ENCODE peak calls at places on chromosomes 1 and 21, in four cellular contexts. I is K562, X is sigmoid colon, M is tibial nerve. S is an unnamed sample.

GRCh38 chr1:94803517-94804441 is 16.4 kb upstream of the SLC44A3 start:
- DNase-seq in X (peak; percentile 71), I (no peak), M (peak; percentile 30), S (no peak)

GRCh38 chr21:31576428-31576827 is 83.1 kb upstream of the SOD1 start:
- DNase-seq in M (no peak), X (no peak), I (no peak), S (no peak)

GRCh38 chr1:44406761-44407429 is 1.8 kb downstream of the RNF220 start:
- DNase-seq in M (no peak), X (no peak), I (no peak), S (no peak)

GRCh38 chr1:111234258-111234657 is 6.7 kb downstream of the CHI3L2 start:
- DNase-seq in X (no peak), M (no peak), I (no peak), S (no peak)

GRCh38 chr1:4565169-4565568 is 89.2 kb upstream of the AJAP1 start:
- DNase-seq in I (no peak), M (no peak), X (no peak), S (no peak)

GRCh38 chr1:108570128-108570527 is 10.2 kb downstream of the EEIG2 start:
- DNase-seq in M (no peak), I (peak; percentile 66), X (no peak), S (no peak)

GRCh38 chr1:244778356-244778755 is 57.1 kb upstream of the COX20 start:
- DNase-seq in M (no peak), X (no peak), I (no peak), S (no peak)

GRCh38 chr1:178263341-178263740 is 169.4 kb downstream of the RASAL2 start:
- DNase-seq in M (no peak), I (no peak), X (no peak), S (no peak)

GRCh38 chr1:195663549-195664280 is 944.5 kb downstream of the KCNT2 start:
- DNase-seq in X (no peak), I (peak; percentile 16), M (no peak), S (no peak)

GRCh38 chr1:156464335-156464734 is 36.2 kb downstream of the MEF2D start:
- DNase-seq in I (no peak), X (peak; percentile 68), M (no peak), S (no peak)

GRCh38 chr1:64167176-64167575 is 36.2 kb upstream of the UBE2U start:
- DNase-seq in M (no peak), I (no peak), X (no peak), S (no peak)

GRCh38 chr1:114178940-114179339 is 25.3 kb upstream of the SYT6 start:
- DNase-seq in X (no peak), M (no peak), I (no peak), S (no peak)

GRCh38 chr1:44594871-44595735 is 79.2 kb downstream of the TMEM53 start:
- DNase-seq in I (peak; percentile 84), M (peak; percentile 66), X (peak; percentile 82), S (peak; percentile 84)

GRCh38 chr1:234437423-234438171 is 41.4 kb downstream of the TARBP1 start:
- DNase-seq in X (peak; percentile 70), I (no peak), M (no peak), S (peak; percentile 59)

GRCh38 chr1:226482975-226483660 is 65.4 kb upstream of the STUM start:
- DNase-seq in M (no peak), I (no peak), X (no peak), S (peak; percentile 10)

GRCh38 chr1:222794656-222795474 is 20.0 kb upstream of the DISP1 start:
- DNase-seq in I (no peak), X (no peak), M (no peak), S (peak; percentile 45)

GRCh38 chr1:220013497-220013896 is 32.8 kb downstream of the EPRS1 start:
- DNase-seq in X (no peak), I (no peak), M (no peak), S (no peak)

GRCh38 chr1:2547210-2548067 is 8.7 kb upstream of the TNFRSF14 start:
- DNase-seq in X (no peak), M (no peak), I (no peak), S (no peak)

GRCh38 chr21:18170829-18171228 is 73.8 kb upstream of the CHODL start:
- DNase-seq in M (no peak), X (no peak), I (no peak), S (no peak)

GRCh38 chr1:11736746-11737639 is 1.1 kb downstream of the AGTRAP start:
- DNase-seq in M (peak; percentile 37), X (peak; percentile 87), I (peak; percentile 73), S (peak; percentile 55)

GRCh38 chr1:84450916-84451315 is 28.1 kb upstream of the RPF1 start:
- DNase-seq in X (no peak), M (no peak), I (no peak), S (no peak)

GRCh38 chr21:45866473-45867010 is 115.0 kb upstream of the COL6A1 start:
- DNase-seq in M (no peak), X (peak; percentile 47), I (no peak), S (peak; percentile 14)

GRCh38 chr1:173529106-173529505 is 52.0 kb downstream of the PRDX6 start:
- DNase-seq in I (peak; percentile 19), M (no peak), X (no peak), S (no peak)

GRCh38 chr1:147837845-147838363 is 64.7 kb upstream of the GJA8 start:
- DNase-seq in X (no peak), I (no peak), M (no peak), S (no peak)

GRCh38 chr1:64874664-64875063 is 91.7 kb downstream of the JAK1 start:
- DNase-seq in X (no peak), I (no peak), M (no peak), S (no peak)

GRCh38 chr1:92943515-92943873 is 17.8 kb downstream of the DIPK1A start:
- DNase-seq in X (no peak), I (no peak), M (no peak), S (no peak)

GRCh38 chr1:22814176-22815042 is 103.8 kb downstream of the EPHB2 start:
- DNase-seq in I (no peak), M (peak; percentile 43), X (peak; percentile 96), S (no peak)

GRCh38 chr1:12477936-12478611 is 139.9 kb downstream of the DHRS3 start:
- DNase-seq in X (peak; percentile 90), M (peak; percentile 64), I (peak; percentile 99), S (peak; percentile 69)

GRCh38 chr1:202942431-202942830 is 15.4 kb upstream of the KLHL12 start:
- DNase-seq in I (no peak), X (no peak), M (no peak), S (no peak)

GRCh38 chr1:193325042-193325441 is 138.6 kb upstream of the B3GALT2 start:
- DNase-seq in X (no peak), I (no peak), M (no peak), S (no peak)
- H3K9me3 ChIP-seq in X (no peaks in the 10 kb centered on the region), I (no peaks in the 10 kb centered on the region), M (no peaks in the 10 kb centered on the region), S (no peaks in the 10 kb centered on the region)

DNA sequence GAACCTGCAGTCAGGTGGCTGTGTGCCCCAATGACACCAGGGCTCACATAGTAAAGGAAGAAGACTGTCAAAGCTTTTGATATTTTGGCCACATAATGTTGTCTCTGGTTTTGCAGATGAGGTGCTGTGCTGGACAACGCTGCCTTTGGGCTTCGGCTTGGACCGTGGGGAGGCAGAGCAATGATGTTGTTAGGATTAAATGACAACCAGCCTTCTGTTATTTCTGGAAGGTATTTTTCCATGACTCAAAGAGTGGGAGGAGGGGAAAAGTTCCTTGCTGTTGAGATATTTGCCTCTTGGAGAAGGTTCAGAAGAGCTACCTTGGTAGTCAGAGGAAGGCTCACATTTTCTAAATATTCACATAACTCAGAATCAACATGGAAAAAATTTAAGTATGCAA is 187.3 kb upstream of the GALNT2 start:
- DNase-seq in X (no peak), M (no peak), I (no peak), S (no peak)
- TF ChIP-seq EP300 in X (no peak), M (no peak), I (no peak), S (no peak)

GRCh38 chr21:43332872-43333300 is 94.0 kb downstream of the SIK1 start:
- DNase-seq in M (no peak), I (no peak), X (no peak), S (no peak)

GRCh38 chr21:43332461-43332860 is 94.5 kb downstream of the SIK1 start:
- DNase-seq in I (no peak), M (no peak), X (no peak), S (no peak)

GRCh38 chr21:43333301-43334062 is 93.4 kb downstream of the SIK1 start:
- DNase-seq in X (no peak), I (no peak), M (no peak), S (peak; percentile 64)

GRCh38 chr21:43335119-43335518 is 91.8 kb downstream of the SIK1 start:
- DNase-seq in M (no peak), I (no peak), X (no peak), S (no peak)

GRCh38 chr21:43334214-43334958 is 92.5 kb downstream of the SIK1 start:
- DNase-seq in I (no peak), M (no peak), X (no peak), S (no peak)
- H3K9me3 ChIP-seq in I (no peaks in the 10 kb centered on the region), M (no peaks in the 10 kb centered on the region), X (no peaks in the 10 kb centered on the region), S (no peaks in the 10 kb centered on the region)

GRCh38 chr1:10528066-10529014 is 53.6 kb downstream of the PEX14 start:
- DNase-seq in M (no peak), X (peak; percentile 90), I (peak; percentile 28), S (peak; percentile 64)
- TF ChIP-seq EP300 in M (no peak), X (peak; percentile 91), I (no peak), S (no peak)

GRCh38 chr1:247189981-247190798 is 18.4 kb upstream of the ZNF124 start:
- DNase-seq in I (no peak), M (no peak), X (no peak), S (no peak)
- H3K9me3 ChIP-seq in I (peaks cover 13% of the 10 kb centered on the region), M (no peaks in the 10 kb centered on the region), X (no peaks in the 10 kb centered on the region), S (peaks cover 94% of the 10 kb centered on the region)

GRCh38 chr1:70966018-70966638 is 81.5 kb downstream of the PTGER3 start:
- DNase-seq in I (peak; percentile 37), X (no peak), M (no peak), S (no peak)

GRCh38 chr1:70970407-70970806 is 77.2 kb downstream of the PTGER3 start:
- DNase-seq in M (no peak), I (peak; percentile 13), X (no peak), S (no peak)
- TF ChIP-seq EP300 in M (no peak), I (no peak), X (no peak), S (no peak)

GRCh38 chr1:89378001-89378400 is 14.1 kb downstream of the GBP6 start:
- DNase-seq in M (no peak), I (no peak), X (no peak), S (no peak)
- H3K9me3 ChIP-seq in M (no peaks in the 10 kb centered on the region), I (no peaks in the 10 kb centered on the region), X (no peaks in the 10 kb centered on the region), S (no peaks in the 10 kb centered on the region)

GRCh38 chr1:25255711-25256577 is 8.7 kb upstream of the RSRP1 start:
- DNase-seq in X (no peak), M (no peak), I (no peak), S (no peak)
- TF ChIP-seq EP300 in X (no peak), M (no peak), I (no peak), S (no peak)

GRCh38 chr21:9763807-9764206 is 757.6 kb upstream of the TPTE start:
- DNase-seq in M (no peak), I (no peak), X (no peak), S (no peak)
- H3K9me3 ChIP-seq in M (no peaks in the 10 kb centered on the region), I (no peaks in the 10 kb centered on the region), X (no peaks in the 10 kb centered on the region), S (peaks cover 60% of the 10 kb centered on the region)